ENCODE peak calls at places on chromosome 13, in ten cellular contexts. B is A549, M is stomach, F is astrocyte of the spinal cord, L is RWPE1, D is neural crest cell, O is foreskin fibroblast, E is Panc1, S is progenitor cell of endocrine pancreas, Q is left ventricle myocardium inferior. R is an unnamed sample.

GRCh38 chr13:112642061-112642460 is 47.8 kb upstream of the ATP11A start:
- DNase-seq in M (no peak), F (no peak), L (no peak), E (no peak), B (no peak), D (no peak), O (no peak), Q (no peak), S (no peak), R (no peak)

GRCh38 chr13:97005631-97006262 is 11.5 kb upstream of the OXGR1 start:
- DNase-seq in D (no peak), Q (no peak), O (peak; percentile 54), M (no peak), B (no peak), E (no peak), F (peak; percentile 43), L (peak; percentile 11), S (no peak), R (no peak)

GRCh38 chr13:39013462-39013861 is 22.8 kb upstream of the STOML3 start:
- DNase-seq in S (no peak), E (no peak), D (no peak), F (no peak), Q (no peak), L (no peak), M (no peak), O (no peak), B (no peak), R (no peak)

GRCh38 chr13:48291730-48292129 is 11.8 kb upstream of the RB1 start:
- DNase-seq in Q (no peak), O (no peak), F (no peak), M (peak; percentile 28), E (no peak), L (no peak), B (no peak), D (no peak), S (no peak), R (no peak)

GRCh38 chr13:76773695-76774094 is 112.5 kb downstream of the KCTD12 start:
- DNase-seq in Q (no peak), E (no peak), L (no peak), M (no peak), O (peak; percentile 6), F (no peak), D (no peak), S (no peak), B (no peak), R (no peak)

GRCh38 chr13:106038752-106039151 is 496.7 kb downstream of the EFNB2 start:
- DNase-seq in D (no peak), Q (no peak), B (no peak), M (no peak), L (peak; percentile 51), E (no peak), S (no peak), O (peak; percentile 78), F (peak; percentile 91), R (peak; percentile 59)

GRCh38 chr13:110306960-110307696 is at the start of the genes COL4A1 and COL4A2:
- DNase-seq in E (no peak), Q (peak; percentile 87), F (peak; percentile 86), O (peak; percentile 66), D (peak; percentile 52), M (no peak), S (peak; percentile 64), B (no peak), L (peak; percentile 52), R (no peak)

GRCh38 chr13:77698211-77699058 is 948 bp downstream of the SLAIN1 start:
- DNase-seq in B (no peak), Q (peak; percentile 19), O (peak; percentile 1), L (no peak), E (no peak), S (peak; percentile 45), D (peak; percentile 32), M (peak; percentile 46), F (no peak), R (no peak)

DNA sequence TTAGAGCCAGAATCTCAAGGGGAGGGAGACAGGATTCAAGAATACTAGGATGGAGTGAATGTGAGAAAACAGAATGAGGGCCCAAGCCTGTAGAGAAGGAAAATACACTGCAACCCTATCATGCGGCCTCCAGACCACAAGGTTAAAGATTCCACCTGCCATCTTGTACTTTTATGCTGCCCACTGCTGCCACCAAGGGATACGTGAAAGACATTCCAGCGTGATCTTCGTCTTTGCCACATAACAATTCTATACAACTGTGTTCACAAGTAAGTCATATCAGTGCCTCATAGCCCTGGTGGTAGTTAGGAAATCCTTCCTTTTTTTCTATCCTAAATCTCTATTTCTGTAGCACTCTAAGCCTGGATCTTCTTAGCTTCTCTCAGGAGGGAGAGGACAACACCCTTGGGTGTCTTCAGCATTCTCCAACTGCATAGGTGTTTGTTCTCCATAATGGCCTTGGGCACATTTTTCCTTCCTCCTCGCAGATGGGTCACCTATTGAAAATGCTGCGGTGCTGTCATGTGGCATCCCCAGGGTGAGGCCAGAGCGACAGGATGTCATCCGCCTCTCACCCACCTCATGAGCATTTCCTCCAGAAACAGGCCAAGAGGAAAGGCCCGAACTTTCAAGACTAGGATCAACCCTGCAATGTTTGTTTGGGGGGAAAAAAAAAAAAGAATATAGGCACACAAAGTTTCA is 13.6 kb downstream of the TPT1 start:
- DNase-seq in Q (no peak), O (no peak), E (no peak), F (no peak), S (no peak), B (no peak), D (no peak), L (no peak), M (no peak), R (no peak)
- TF ChIP-seq CTCF in Q (no peak), O (no peak), E (no peak), F (no peak), S (no peak), B (no peak), D (no peak), L (no peak), M (no peak), R (no peak)

GRCh38 chr13:60091573-60091972 is 72.2 kb downstream of the DIAPH3 start:
- DNase-seq in M (no peak), S (no peak), O (no peak), Q (no peak), D (no peak), F (no peak), B (no peak), L (no peak), E (no peak), R (no peak)
- TF ChIP-seq CTCF in M (no peak), S (no peak), O (no peak), Q (no peak), D (peak; percentile 29), F (peak; percentile 5), B (no peak), L (no peak), E (peak; percentile 11), R (peak; percentile 26)

GRCh38 chr13:80337011-80337688 is 3.8 kb downstream of the SPRY2 start:
- DNase-seq in B (no peak), O (no peak), E (no peak), F (no peak), S (no peak), Q (no peak), L (no peak), D (peak; percentile 12), M (no peak), R (no peak)

GRCh38 chr13:80338781-80339577 is 1.9 kb downstream of the SPRY2 start:
- DNase-seq in M (peak; percentile 61), L (peak; percentile 48), E (no peak), O (peak; percentile 72), Q (peak; percentile 76), F (peak; percentile 84), B (no peak), D (peak; percentile 65), S (peak; percentile 51), R (no peak)

GRCh38 chr13:80336335-80336734 is 4.6 kb downstream of the SPRY2 start:
- DNase-seq in O (no peak), L (no peak), B (no peak), M (no peak), E (no peak), Q (no peak), F (peak; percentile 41), D (no peak), S (no peak), R (no peak)

GRCh38 chr13:80337706-80338105 is 3.2 kb downstream of the SPRY2 start:
- DNase-seq in E (no peak), D (no peak), L (no peak), F (peak; percentile 49), S (no peak), O (no peak), B (no peak), M (no peak), Q (no peak), R (no peak)

DNA sequence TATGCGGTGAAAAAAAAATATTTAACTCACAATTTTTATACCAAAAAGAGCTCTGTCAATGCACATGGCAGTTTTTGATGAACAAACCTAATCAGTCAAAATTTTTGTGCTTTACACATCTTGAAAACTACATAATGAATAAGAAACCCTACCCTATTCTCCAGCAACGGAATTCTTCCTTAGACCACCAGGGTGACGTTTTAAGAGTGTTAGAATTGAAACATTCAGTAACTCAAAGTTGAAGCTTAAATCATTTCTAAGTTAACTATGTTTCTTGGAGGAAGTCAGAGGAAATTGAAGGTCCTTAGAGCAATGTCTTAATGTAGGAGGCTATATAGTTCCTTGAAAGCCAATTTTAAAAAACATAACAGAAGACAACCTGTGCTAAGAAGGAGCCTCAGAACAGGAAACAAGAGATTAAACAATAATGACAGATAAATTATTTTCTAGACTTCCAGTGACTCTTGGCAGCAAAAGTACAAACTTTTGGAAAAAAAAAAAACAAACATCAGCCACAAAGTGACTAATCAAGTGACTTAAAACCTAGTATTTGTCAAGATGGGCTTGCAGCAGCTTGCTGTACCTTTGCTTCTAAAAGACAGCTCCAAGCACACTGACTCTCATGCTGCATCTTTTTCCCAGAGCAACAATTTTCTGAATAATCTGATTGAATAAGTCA is 6.2 kb downstream of the SPRY2 start:
- DNase-seq in B (no peak), F (peak; percentile 52), Q (no peak), D (no peak), S (no peak), O (no peak), M (no peak), E (no peak), L (no peak), R (no peak)
- TF ChIP-seq CTCF in B (no peak), F (no peak), Q (peak; percentile 13), D (peak; percentile 51), S (peak; percentile 24), O (no peak), M (no peak), E (no peak), L (no peak), R (no peak)

GRCh38 chr13:21171420-21171819 is 4.9 kb downstream of the SKA3 start:
- DNase-seq in O (no peak), B (no peak), F (no peak), Q (no peak), E (no peak), M (no peak), L (no peak), D (no peak), S (no peak), R (no peak)

GRCh38 chr13:21176982-21177284 is 475 bp downstream of the MRPL57 start:
- DNase-seq in F (no peak), L (no peak), B (no peak), Q (no peak), D (no peak), O (no peak), M (no peak), E (no peak), S (no peak), R (no peak)

GRCh38 chr13:21181671-21182070 is 5.2 kb downstream of the MRPL57 start:
- DNase-seq in B (no peak), E (no peak), Q (no peak), S (no peak), D (no peak), O (no peak), M (no peak), F (no peak), L (no peak), R (no peak)

GRCh38 chr13:21175656-21176194 is 627 bp downstream of the SKA3 start:
- DNase-seq in D (no peak), L (no peak), E (no peak), Q (no peak), F (peak; percentile 57), S (no peak), M (no peak), O (no peak), B (no peak), R (no peak)

GRCh38 chr13:21176195-21176981 is at the start of the genes MRPL57 and SKA3:
- DNase-seq in O (peak; percentile 89), S (peak; percentile 94), F (peak; percentile 93), L (peak; percentile 92), M (peak; percentile 94), D (peak; percentile 91), Q (peak; percentile 90), E (peak; percentile 42), B (peak; percentile 69), R (peak; percentile 46)
- TF ChIP-seq CTCF in O (no peak), S (peak; percentile 30), F (no peak), L (no peak), M (peak; percentile 37), D (peak; percentile 30), Q (peak; percentile 42), E (no peak), B (no peak), R (no peak)